ENCODE peak calls at places on chromosomes 2 and 18, in ten cellular contexts. N is GM12891; C is EL; U is GM06990; K is mucosa of gallbladder; O is endothelial cell; M is activated CD8-positive, alpha-beta memory T cell treated with anti-CD3 and anti-CD28 coated beads, Interleukin-2, amount 10 ng/mL, durations not matched to agents 7 days and 5 days; H is GM12865; P is KG1; R is SHP77. J is an unnamed sample.

GRCh38 chr18:58998421-58999203 is 133.9 kb downstream of the ZNF532 start:
- DNase-seq in N (no peak), C (peak), U (no peak), K (no peak), O (no peak), M (no peak), H (no peak), P (no peak), R (no peak), J (peak)

GRCh38 chr2:99397251-99397920 is 60.2 kb downstream of the EIF5B start:
- DNase-seq in N (no peak), C (no peak), U (no peak), K (no peak), O (no peak), M (no peak), H (no peak), P (no peak), R (no peak), J (no peak)

GRCh38 chr2:10057231-10058107 is 14.1 kb downstream of the KLF11 start:
- DNase-seq in N (no peak), C (peak), U (no peak), K (peak), O (peak), M (no peak), H (peak), P (no peak), R (no peak), J (peak)

GRCh38 chr2:134360750-134361487 is 107.0 kb downstream of the MGAT5 start:
- DNase-seq in N (no peak), C (no peak), U (no peak), K (no peak), O (no peak), M (no peak), H (no peak), P (no peak), R (no peak), J (no peak)

GRCh38 chr2:39024833-39025232 is 96.0 kb downstream of the SOS1 start:
- DNase-seq in N (no peak), C (peak), U (no peak), K (no peak), O (no peak), M (no peak), H (no peak), P (no peak), R (no peak), J (no peak)

GRCh38 chr2:35199298-35199697 is 1156.3 kb upstream of the CRIM1 start:
- DNase-seq in N (no peak), C (no peak), U (no peak), K (no peak), O (no peak), M (no peak), H (no peak), P (no peak), R (no peak), J (no peak)

GRCh38 chr2:135791418-135792190 is 45.4 kb downstream of the LCT start:
- DNase-seq in N (no peak), C (peak), U (no peak), K (no peak), O (no peak), M (no peak), H (no peak), P (no peak), R (no peak), J (no peak)

GRCh38 chr2:226579519-226579918 is 220.1 kb downstream of the IRS1 start:
- DNase-seq in N (no peak), C (peak), U (no peak), K (no peak), O (no peak), M (no peak), H (no peak), P (no peak), R (no peak), J (no peak)

GRCh38 chr2:167135691-167136090 is 247.4 kb downstream of the XIRP2 start:
- DNase-seq in N (no peak), C (no peak), U (no peak), K (no peak), O (peak), M (no peak), H (no peak), P (peak), R (no peak), J (no peak)

GRCh38 chr2:123546348-123546747 is 478.7 kb upstream of the CNTNAP5 start:
- DNase-seq in N (no peak), C (no peak), U (no peak), K (no peak), O (no peak), M (no peak), H (no peak), P (no peak), R (no peak), J (no peak)

GRCh38 chr2:112812318-112813042 is 24.1 kb downstream of the IL1B start:
- DNase-seq in N (no peak), C (peak), U (no peak), K (no peak), O (no peak), M (no peak), H (peak), P (no peak), R (no peak), J (no peak)

GRCh38 chr2:153575171-153575853 is 96.8 kb upstream of the RPRM start:
- DNase-seq in N (no peak), C (no peak), U (no peak), K (no peak), O (no peak), M (no peak), H (peak), P (no peak), R (no peak), J (no peak)

GRCh38 chr2:240948905-240949790 is 43.0 kb downstream of the CROCC2 start:
- DNase-seq in N (no peak), C (no peak), U (no peak), K (no peak), O (no peak), M (no peak), H (no peak), P (no peak), R (no peak), J (peak)

GRCh38 chr2:144560254-144560653 is 40.3 kb upstream of the ZEB2 start:
- DNase-seq in N (no peak), C (no peak), U (no peak), K (no peak), O (no peak), M (no peak), H (no peak), P (peak), R (no peak), J (no peak)

GRCh38 chr18:67731853-67732252 is 215.3 kb upstream of the DSEL start:
- DNase-seq in N (no peak), C (peak), U (no peak), K (no peak), O (no peak), M (no peak), H (no peak), P (no peak), R (no peak), J (no peak)

GRCh38 chr2:239616729-239617128 is 215.9 kb upstream of the HDAC4 start:
- DNase-seq in N (no peak), C (no peak), U (no peak), K (no peak), O (no peak), M (no peak), H (no peak), P (no peak), R (no peak), J (no peak)

GRCh38 chr2:182672471-182673165 is 43.4 kb upstream of the DNAJC10 start:
- DNase-seq in N (no peak), C (peak), U (no peak), K (no peak), O (no peak), M (no peak), H (no peak), P (no peak), R (no peak), J (no peak)

GRCh38 chr18:76345901-76346300 is 149.1 kb downstream of the ZNF516 start:
- DNase-seq in N (no peak), C (no peak), U (no peak), K (no peak), O (no peak), M (no peak), H (no peak), P (no peak), R (no peak), J (no peak)

GRCh38 chr2:235171511-235172130 is 219.8 kb downstream of the SH3BP4 start:
- DNase-seq in N (no peak), C (peak), U (no peak), K (peak), O (no peak), M (no peak), H (no peak), P (no peak), R (no peak), J (no peak)

GRCh38 chr2:191031256-191031655 is 17.3 kb upstream of the STAT1 start:
- DNase-seq in N (no peak), C (no peak), U (no peak), K (no peak), O (no peak), M (no peak), H (no peak), P (no peak), R (no peak), J (no peak)

GRCh38 chr2:45962522-45962921 is 311.0 kb downstream of the PRKCE start:
- DNase-seq in N (no peak), C (peak), U (no peak), K (peak), O (no peak), M (no peak), H (no peak), P (no peak), R (no peak), J (peak)

GRCh38 chr2:23681356-23682140 is 245.4 kb downstream of the ATAD2B start:
- DNase-seq in N (no peak), C (no peak), U (no peak), K (no peak), O (no peak), M (no peak), H (no peak), P (no peak), R (no peak), J (no peak)

GRCh38 chr2:186125625-186126024 is 360.4 kb upstream of the ZC3H15 start:
- DNase-seq in N (no peak), C (no peak), U (no peak), K (no peak), O (no peak), M (no peak), H (no peak), P (no peak), R (no peak), J (no peak)

GRCh38 chr2:64945973-64946736 is 43.0 kb upstream of the SLC1A4 start:
- DNase-seq in N (peak), C (peak), U (peak), K (peak), O (peak), M (peak), H (peak), P (peak), R (no peak), J (no peak)

GRCh38 chr2:72198532-72199241 is 51.0 kb upstream of the CYP26B1 start:
- DNase-seq in N (no peak), C (peak), U (no peak), K (no peak), O (no peak), M (no peak), H (no peak), P (no peak), R (no peak), J (no peak)

GRCh38 chr2:3193423-3194330 is 183.9 kb downstream of the EIPR1 start:
- DNase-seq in N (no peak), C (no peak), U (no peak), K (no peak), O (no peak), M (no peak), H (no peak), P (no peak), R (no peak), J (no peak)

GRCh38 chr2:231800493-231801091 is 14.3 kb downstream of the COPS7B start:
- DNase-seq in N (no peak), C (peak), U (no peak), K (no peak), O (peak), M (peak), H (peak), P (peak), R (peak), J (peak)

GRCh38 chr2:235908826-235909225 is 259.4 kb downstream of the GBX2 start:
- DNase-seq in N (peak), C (no peak), U (peak), K (no peak), O (no peak), M (no peak), H (peak), P (no peak), R (no peak), J (no peak)

GRCh38 chr2:174597347-174598047 is at the start of gene WIPF1:
- DNase-seq in N (no peak), C (peak), U (peak), K (no peak), O (no peak), M (peak), H (peak), P (peak), R (no peak), J (no peak)

GRCh38 chr2:222756951-222757645 is 85.6 kb downstream of the MOGAT1 start:
- DNase-seq in N (no peak), C (peak), U (no peak), K (no peak), O (no peak), M (no peak), H (no peak), P (no peak), R (no peak), J (no peak)

GRCh38 chr2:190068764-190069163 is 6.2 kb upstream of the MSTN start:
- DNase-seq in N (no peak), C (no peak), U (no peak), K (no peak), O (no peak), M (no peak), H (no peak), P (no peak), R (no peak), J (no peak)

GRCh38 chr2:128308284-128308731 is 10.4 kb downstream of the HS6ST1 start:
- DNase-seq in N (no peak), C (no peak), U (no peak), K (no peak), O (no peak), M (no peak), H (no peak), P (no peak), R (no peak), J (no peak)

GRCh38 chr18:58538604-58539386 is 90.1 kb downstream of the ALPK2 start:
- DNase-seq in N (no peak), C (no peak), U (no peak), K (no peak), O (no peak), M (no peak), H (peak), P (no peak), R (no peak), J (no peak)

GRCh38 chr2:42048318-42049251 is 764 bp downstream of the PKDCC start:
- DNase-seq in N (no peak), C (peak), U (no peak), K (no peak), O (peak), M (no peak), H (no peak), P (no peak), R (no peak), J (no peak)

GRCh38 chr2:13091463-13091862 is 374.7 kb downstream of the TRIB2 start:
- DNase-seq in N (no peak), C (no peak), U (no peak), K (no peak), O (no peak), M (no peak), H (no peak), P (no peak), R (no peak), J (no peak)

GRCh38 chr2:62881162-62881795 is 169.4 kb upstream of the OTX1 start:
- DNase-seq in N (no peak), C (no peak), U (no peak), K (no peak), O (no peak), M (no peak), H (no peak), P (no peak), R (no peak), J (no peak)

GRCh38 chr2:224312741-224313140 is 89.2 kb downstream of the FAM124B start:
- DNase-seq in N (no peak), C (no peak), U (no peak), K (no peak), O (no peak), M (no peak), H (no peak), P (no peak), R (no peak), J (no peak)

GRCh38 chr2:138503087-138503442 is 1.5 kb downstream of the SPOPL start:
- DNase-seq in N (no peak), C (peak), U (no peak), K (no peak), O (no peak), M (no peak), H (peak), P (no peak), R (no peak), J (no peak)

GRCh38 chr2:182592691-182593393 is 123.2 kb upstream of the DNAJC10 start:
- DNase-seq in N (no peak), C (no peak), U (no peak), K (no peak), O (no peak), M (no peak), H (no peak), P (no peak), R (no peak), J (no peak)

GRCh38 chr18:805755-806110 is 6.3 kb downstream of the YES1 start:
- DNase-seq in N (no peak), C (no peak), U (no peak), K (no peak), O (no peak), M (no peak), H (peak), P (no peak), R (no peak), J (no peak)